ENCODE peak calls at places on chromosomes 12 and 14, in four cellular contexts. G is iPS-NIHi11, O is cardiac fibroblast, D is GM19239. R is an unnamed sample.

GRCh38 chr12:2083561-2083960 is 30.8 kb downstream of the CACNA1C start:
- DNase-seq in G (no peak), O (no peak), D (no peak), R (no peak)

GRCh38 chr14:85418716-85419115 is 111.2 kb upstream of the FLRT2 start:
- DNase-seq in G (no peak), O (peak), D (no peak), R (no peak)

GRCh38 chr14:21275261-21275858 is 4.5 kb upstream of the RPGRIP1 start:
- DNase-seq in G (no peak), O (no peak), D (no peak), R (no peak)

GRCh38 chr14:89093083-89093482 is 268.6 kb downstream of the TTC8 start:
- DNase-seq in G (no peak), O (no peak), D (no peak), R (no peak)

GRCh38 chr12:126210026-126210425 is 1144.8 kb downstream of the AACS start:
- DNase-seq in G (no peak), O (no peak), D (no peak), R (no peak)

GRCh38 chr14:35964736-35965135 is 138.6 kb downstream of the BRMS1L start:
- DNase-seq in G (no peak), O (no peak), D (no peak), R (no peak)

GRCh38 chr12:41277019-41277770 is 89.1 kb downstream of the PDZRN4 start:
- DNase-seq in G (peak), O (peak), D (peak), R (no peak)

GRCh38 chr12:102955926-102956737 is 1.3 kb upstream of the ASCL1 start:
- DNase-seq in G (peak), O (no peak), D (no peak), R (no peak)

GRCh38 chr12:27285395-27285794 is 41.3 kb downstream of the STK38L start:
- DNase-seq in G (peak), O (peak), D (no peak), R (no peak)

GRCh38 chr12:117147639-117148038 is 42.6 kb downstream of the FBXO21 start:
- DNase-seq in G (no peak), O (no peak), D (no peak), R (no peak)

GRCh38 chr12:46430340-46430948 is 57.9 kb upstream of the SLC38A2 start:
- DNase-seq in G (peak), O (peak), D (no peak), R (no peak)

GRCh38 chr12:116813271-116814041 is 67.8 kb downstream of the HRK start:
- DNase-seq in G (no peak), O (no peak), D (no peak), R (no peak)

GRCh38 chr14:56474419-56475022 is 105.1 kb upstream of the TMEM260 start:
- DNase-seq in G (peak), O (peak), D (peak), R (no peak)

GRCh38 chr12:132111641-132112304 is 32.3 kb downstream of the DDX51 start:
- DNase-seq in G (peak), O (no peak), D (no peak), R (no peak)

GRCh38 chr12:9906888-9907287 is 25.3 kb downstream of the CLEC2A start:
- DNase-seq in G (no peak), O (no peak), D (no peak), R (no peak)

GRCh38 chr12:60644076-60644475 is 1048.2 kb downstream of the SLC16A7 start:
- DNase-seq in G (no peak), O (no peak), D (no peak), R (no peak)

GRCh38 chr12:125249066-125249824 is 184.0 kb downstream of the AACS start:
- DNase-seq in G (no peak), O (no peak), D (no peak), R (no peak)

GRCh38 chr14:90726656-90727055 is 89.6 kb downstream of the TTC7B start:
- DNase-seq in G (peak), O (peak), D (no peak), R (no peak)

GRCh38 chr12:5177731-5178130 is 134.1 kb downstream of the KCNA5 start:
- DNase-seq in G (no peak), O (no peak), D (no peak), R (no peak)

GRCh38 chr12:43111608-43112007 is 440.4 kb downstream of the ADAMTS20 start:
- DNase-seq in G (no peak), O (peak), D (no peak), R (no peak)

GRCh38 chr12:31629756-31630732 is 29.4 kb upstream of the ETFBKMT start:
- DNase-seq in G (no peak), O (peak), D (no peak), R (no peak)

GRCh38 chr12:2797721-2798418 is 3.1 kb downstream of the FKBP4 start:
- DNase-seq in G (no peak), O (peak), D (no peak), R (no peak)

GRCh38 chr14:68471029-68471963 is 321.6 kb downstream of the ZFP36L1 start:
- DNase-seq in G (peak), O (no peak), D (peak), R (peak)

GRCh38 chr12:54259194-54260011 is 20.5 kb downstream of the CBX5 start:
- DNase-seq in G (peak), O (peak), D (peak), R (peak)

GRCh38 chr12:59600174-59600573 is 4.3 kb downstream of the SLC16A7 start:
- DNase-seq in G (no peak), O (peak), D (no peak), R (no peak)

GRCh38 chr14:105092912-105093425 is 27.7 kb upstream of the GPR132 start:
- DNase-seq in G (peak), O (peak), D (peak), R (no peak)

GRCh38 chr14:90510208-90510607 is 113.4 kb downstream of the CALM1 start:
- DNase-seq in G (peak), O (no peak), D (no peak), R (no peak)

GRCh38 chr12:113996026-113996425 is 29.9 kb upstream of the RBM19 start:
- DNase-seq in G (peak), O (no peak), D (no peak), R (no peak)

GRCh38 chr12:79690156-79690605 is 583 bp downstream of the PAWR start:
- DNase-seq in G (peak), O (no peak), D (no peak), R (no peak)

GRCh38 chr12:25615119-25615518 is 62.0 kb upstream of the LMNTD1 start:
- DNase-seq in G (peak), O (peak), D (no peak), R (no peak)

GRCh38 chr12:6724409-6724797 is 557 bp downstream of the COPS7A start:
- DNase-seq in G (no peak), O (no peak), D (no peak), R (peak)

GRCh38 chr12:121649819-121650353 is 19.6 kb downstream of the MORN3 start:
- DNase-seq in G (no peak), O (no peak), D (no peak), R (no peak)

GRCh38 chr14:51738754-51739153 is 87.0 kb downstream of the FRMD6 start:
- DNase-seq in G (peak), O (no peak), D (peak), R (no peak)

GRCh38 chr14:58395565-58395814 is 240 bp upstream of the TOMM20L start:
- DNase-seq in G (no peak), O (no peak), D (no peak), R (no peak)

GRCh38 chr12:119381471-119382235 is 47.1 kb downstream of the CCDC60 start:
- DNase-seq in G (no peak), O (no peak), D (no peak), R (no peak)

R was measured in GM12864.